ENCODE peak calls at places on chromosome 16, in six cellular contexts. J is esophagus squamous epithelium, M is body of pancreas, I is tibial nerve, N is GM10248, L is OCI-LY7. E is an unnamed sample.

GRCh38 chr16:70653809-70654771 is 7.7 kb downstream of the IL34 start:
- DNase-seq in J (no peak), M (peak; percentile 84), I (peak; percentile 79), N (peak; percentile 79), L (peak; percentile 73), E (no peak)

GRCh38 chr16:996672-997071 is 15.1 kb downstream of the SOX8 start:
- DNase-seq in J (no peak), M (no peak), I (no peak), N (no peak), L (no peak), E (no peak)

GRCh38 chr16:26530584-26531289 is 536.0 kb upstream of the C16orf82 start:
- DNase-seq in J (no peak), M (no peak), I (no peak), N (no peak), L (no peak), E (no peak)

GRCh38 chr16:2767891-2768290 is 9.2 kb downstream of the ELOB start:
- DNase-seq in J (no peak), M (no peak), I (no peak), N (no peak), L (no peak), E (no peak)

GRCh38 chr16:73565263-73565662 is 517.3 kb upstream of the ZFHX3 start:
- DNase-seq in J (no peak), M (no peak), I (no peak), N (no peak), L (no peak), E (no peak)

GRCh38 chr16:50298591-50299507 is 32.5 kb downstream of the ADCY7 start:
- DNase-seq in J (no peak), M (peak; percentile 4), I (no peak), N (no peak), L (no peak), E (no peak)

GRCh38 chr16:9929836-9930235 is 252.4 kb downstream of the GRIN2A start:
- DNase-seq in J (no peak), M (no peak), I (no peak), N (no peak), L (no peak), E (no peak)

GRCh38 chr16:31080756-31081419 is 6.7 kb downstream of the ZNF646 start:
- DNase-seq in J (no peak), M (no peak), I (no peak), N (no peak), L (no peak), E (no peak)

GRCh38 chr16:86505185-86505898 is 5.0 kb upstream of the FOXF1 start:
- DNase-seq in J (no peak), M (no peak), I (no peak), N (no peak), L (no peak), E (no peak)

GRCh38 chr16:79698341-79698753 is 97.8 kb upstream of the MAF start:
- DNase-seq in J (no peak), M (peak; percentile 29), I (no peak), N (no peak), L (no peak), E (peak; percentile 43)

GRCh38 chr16:14063618-14064581 is 7.2 kb upstream of the MRTFB start:
- DNase-seq in J (no peak), M (no peak), I (no peak), N (no peak), L (no peak), E (no peak)

GRCh38 chr16:12283596-12283995 is 307.1 kb downstream of the SNX29 start:
- DNase-seq in J (no peak), M (no peak), I (no peak), N (no peak), L (no peak), E (no peak)

GRCh38 chr16:30615358-30616076 is 5.3 kb upstream of the ZNF689 start:
- DNase-seq in J (no peak), M (peak; percentile 68), I (no peak), N (peak; percentile 50), L (peak; percentile 77), E (no peak)

GRCh38 chr16:3431779-3432219 is 11.5 kb downstream of the ZNF597 start:
- DNase-seq in J (no peak), M (peak; percentile 44), I (no peak), N (no peak), L (no peak), E (no peak)

GRCh38 chr16:11128211-11129123 is 127.5 kb downstream of the SOCS1 start:
- DNase-seq in J (no peak), M (no peak), I (no peak), N (no peak), L (no peak), E (peak; percentile 23)

GRCh38 chr16:54998834-54999233 is 68.2 kb downstream of the IRX5 start:
- DNase-seq in J (no peak), M (no peak), I (no peak), N (no peak), L (no peak), E (no peak)
- TF ChIP-seq CTCF in J (no peak), M (no peak), I (no peak), N (no peak), L (no peak), E (no peak)

GRCh38 chr16:28876016-28876659 is 2.1 kb upstream of the ATP2A1 start:
- DNase-seq in J (no peak), M (no peak), I (no peak), N (no peak), L (no peak), E (no peak)

GRCh38 chr16:28874406-28874805 is 3.9 kb upstream of the ATP2A1 start:
- DNase-seq in J (no peak), M (no peak), I (no peak), N (no peak), L (no peak), E (no peak)

GRCh38 chr16:28875134-28876015 is 2.9 kb upstream of the ATP2A1 start:
- DNase-seq in J (no peak), M (no peak), I (no peak), N (no peak), L (no peak), E (no peak)

GRCh38 chr16:28872952-28873351 is 5.3 kb upstream of the ATP2A1 start:
- DNase-seq in J (no peak), M (no peak), I (no peak), N (no peak), L (no peak), E (no peak)

DNA sequence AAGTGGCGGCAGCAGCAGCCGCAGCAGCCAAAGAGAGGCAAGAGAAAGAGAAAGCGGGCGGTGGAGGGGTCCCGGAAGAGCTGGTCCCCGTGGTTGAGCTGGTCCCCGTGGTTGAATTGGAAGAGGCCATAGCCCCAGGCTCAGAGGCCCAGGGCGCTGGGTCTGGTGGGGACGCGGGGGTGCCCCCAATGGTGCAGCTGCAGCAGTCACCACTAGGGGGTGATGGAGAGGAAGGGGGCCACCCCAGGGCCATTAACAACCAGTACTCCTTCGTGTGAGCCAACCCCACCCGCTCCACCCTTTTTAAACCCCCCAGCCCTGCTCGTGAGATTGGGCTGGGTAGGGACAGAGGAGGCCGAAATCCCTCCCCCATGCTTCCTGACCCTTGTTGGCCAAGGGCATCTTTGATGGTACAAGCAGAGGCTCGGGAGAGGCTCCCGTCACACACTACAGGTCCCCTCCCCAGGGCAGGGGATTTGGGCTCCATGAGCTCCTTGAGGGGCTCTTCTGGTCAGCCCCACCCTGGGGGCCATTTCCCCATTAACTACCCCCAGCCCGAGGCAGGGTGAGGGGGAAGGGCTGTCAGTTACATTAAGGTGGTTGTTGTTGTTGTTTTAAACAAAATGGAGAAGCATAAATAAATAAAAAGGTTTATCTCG is 4.6 kb upstream of the ATP2A1 start:
- DNase-seq in J (no peak), M (peak; percentile 35), I (no peak), N (peak; percentile 74), L (peak; percentile 50), E (no peak)
- TF ChIP-seq CTCF in J (peak; percentile 76), M (peak; percentile 57), I (peak; percentile 66), N (peak; percentile 55), L (peak; percentile 79), E (peak; percentile 59)

GRCh38 chr16:64950262-64950661 is 171.6 kb downstream of the CDH11 start:
- DNase-seq in J (no peak), M (no peak), I (no peak), N (no peak), L (no peak), E (no peak)
- TF ChIP-seq CTCF in J (no peak), M (no peak), I (no peak), N (no peak), L (peak; percentile 59), E (no peak)

GRCh38 chr16:16933861-16934260 is 536.9 kb downstream of the XYLT1 start:
- DNase-seq in J (no peak), M (no peak), I (no peak), N (no peak), L (no peak), E (no peak)
- TF ChIP-seq CTCF in J (no peak), M (no peak), I (no peak), N (no peak), L (no peak), E (no peak)

E was measured in AG09319.